ENCODE peak calls at places on chromosome 12, in six cellular contexts. N is Calu3, V is mesothelial cell of epicardium, G is fibroblast of lung, Z is progenitor cell of endocrine pancreas, Y is pancreas. X is an unnamed sample.

GRCh38 chr12:6226701-6227096 is 26.5 kb downstream of the CD9 start:
- DNase-seq in N (no peak), V (no peak), G (no peak), Z (no peak), Y (no peak), X (no peak)

GRCh38 chr12:101407438-101408345 is at the start of gene ARL1:
- DNase-seq in N (peak; percentile 91), V (peak; percentile 86), G (peak; percentile 92), Z (peak; percentile 67), Y (peak; percentile 83), X (peak; percentile 87)

GRCh38 chr12:17540921-17541320 is 549.1 kb downstream of the RERGL start:
- DNase-seq in N (no peak), V (no peak), G (no peak), Z (no peak), Y (no peak), X (no peak)

GRCh38 chr12:108677381-108677780 is 43.7 kb upstream of the SELPLG start:
- DNase-seq in N (no peak), V (no peak), G (no peak), Z (no peak), Y (no peak), X (no peak)

GRCh38 chr12:6949063-6949594 is 2.0 kb upstream of the PTPN6 start:
- DNase-seq in N (no peak), V (no peak), G (no peak), Z (no peak), Y (no peak), X (no peak)

GRCh38 chr12:126747530-126748149 is 1519.3 kb upstream of the TMEM132C start:
- DNase-seq in N (peak; percentile 78), V (peak; percentile 71), G (no peak), Z (peak; percentile 51), Y (peak; percentile 19), X (peak; percentile 67)

GRCh38 chr12:74626397-74626796 is 88.8 kb downstream of the ATXN7L3B start:
- DNase-seq in N (no peak), V (no peak), G (no peak), Z (no peak), Y (no peak), X (no peak)

GRCh38 chr12:12399906-12400305 is 43.0 kb downstream of the BORCS5 start:
- DNase-seq in N (no peak), V (no peak), G (no peak), Z (no peak), Y (no peak), X (no peak)

GRCh38 chr12:120199595-120200306 is 1.2 kb downstream of the RPLP0 start:
- DNase-seq in N (peak; percentile 30), V (no peak), G (peak; percentile 98), Z (no peak), Y (no peak), X (no peak)

GRCh38 chr12:67377021-67377420 is 107.9 kb downstream of the CAND1 start:
- DNase-seq in N (no peak), V (no peak), G (no peak), Z (no peak), Y (no peak), X (no peak)

GRCh38 chr12:93776581-93777018 is 99.4 kb downstream of the CRADD start:
- DNase-seq in N (no peak), V (no peak), G (peak; percentile 92), Z (no peak), Y (no peak), X (no peak)

GRCh38 chr12:64273527-64274403 is 51.7 kb upstream of the KICS2 start:
- DNase-seq in N (peak; percentile 44), V (no peak), G (no peak), Z (no peak), Y (no peak), X (peak; percentile 22)

GRCh38 chr12:77343291-77343690 is 277.9 kb upstream of the E2F7 start:
- DNase-seq in N (no peak), V (no peak), G (peak; percentile 39), Z (no peak), Y (no peak), X (no peak)

GRCh38 chr12:93317227-93317626 is 60.5 kb upstream of the NUDT4 start:
- DNase-seq in N (peak; percentile 14), V (no peak), G (no peak), Z (no peak), Y (no peak), X (no peak)

GRCh38 chr12:40154381-40154780 is 48.5 kb upstream of the SLC2A13 start:
- DNase-seq in N (no peak), V (no peak), G (no peak), Z (no peak), Y (no peak), X (no peak)

GRCh38 chr12:75981773-75982564 is 49.6 kb downstream of the PHLDA1 start:
- DNase-seq in N (peak; percentile 47), V (no peak), G (peak; percentile 82), Z (no peak), Y (no peak), X (no peak)

GRCh38 chr12:6069452-6070093 is 54.9 kb downstream of the VWF start:
- DNase-seq in N (no peak), V (no peak), G (peak; percentile 87), Z (no peak), Y (no peak), X (no peak)

GRCh38 chr12:94080684-94081009 is 67.7 kb upstream of the PLXNC1 start:
- DNase-seq in N (no peak), V (no peak), G (no peak), Z (no peak), Y (no peak), X (no peak)

GRCh38 chr12:94676011-94676709 is 25.8 kb upstream of the TMCC3 start:
- DNase-seq in N (no peak), V (no peak), G (no peak), Z (no peak), Y (no peak), X (no peak)

DNA sequence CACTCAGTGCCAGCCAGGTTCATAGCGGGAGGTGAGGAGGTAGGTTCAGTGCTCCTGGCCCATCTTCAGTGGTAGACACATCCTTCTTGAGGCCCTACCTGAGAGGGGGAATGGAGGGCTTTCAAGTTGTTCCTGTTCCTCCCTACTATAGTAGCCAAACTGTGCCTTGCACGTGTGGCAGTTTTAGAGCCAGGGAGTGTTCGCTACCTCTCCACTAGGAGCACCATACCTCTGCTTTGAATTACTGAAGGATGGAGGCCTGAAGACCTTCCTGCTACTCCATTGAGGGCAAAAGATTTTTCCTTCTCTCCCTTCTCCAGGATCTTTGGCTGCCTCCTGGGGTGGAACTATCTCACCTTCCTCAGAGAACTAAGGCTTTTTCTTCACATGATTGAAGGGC is 5.9 kb upstream of the ALG10 start:
- DNase-seq in N (no peak), V (no peak), G (no peak), Z (no peak), Y (no peak), X (no peak)
- TF ChIP-seq CTCF in N (no peak), V (no peak), G (no peak), Z (peak; percentile 23), Y (no peak), X (no peak)

GRCh38 chr12:52359511-52360103 is 7.7 kb downstream of the KRT85 start:
- DNase-seq in N (no peak), V (no peak), G (no peak), Z (no peak), Y (no peak), X (no peak)
- TF ChIP-seq CTCF in N (no peak), V (no peak), G (no peak), Z (no peak), Y (no peak), X (no peak)

GRCh38 chr12:1332327-1332726 is 262.1 kb downstream of the FBXL14 start:
- DNase-seq in N (peak; percentile 83), V (peak; percentile 49), G (no peak), Z (no peak), Y (peak; percentile 40), X (no peak)
- TF ChIP-seq CTCF in N (no peak), V (no peak), G (no peak), Z (no peak), Y (no peak), X (no peak)

DNA sequence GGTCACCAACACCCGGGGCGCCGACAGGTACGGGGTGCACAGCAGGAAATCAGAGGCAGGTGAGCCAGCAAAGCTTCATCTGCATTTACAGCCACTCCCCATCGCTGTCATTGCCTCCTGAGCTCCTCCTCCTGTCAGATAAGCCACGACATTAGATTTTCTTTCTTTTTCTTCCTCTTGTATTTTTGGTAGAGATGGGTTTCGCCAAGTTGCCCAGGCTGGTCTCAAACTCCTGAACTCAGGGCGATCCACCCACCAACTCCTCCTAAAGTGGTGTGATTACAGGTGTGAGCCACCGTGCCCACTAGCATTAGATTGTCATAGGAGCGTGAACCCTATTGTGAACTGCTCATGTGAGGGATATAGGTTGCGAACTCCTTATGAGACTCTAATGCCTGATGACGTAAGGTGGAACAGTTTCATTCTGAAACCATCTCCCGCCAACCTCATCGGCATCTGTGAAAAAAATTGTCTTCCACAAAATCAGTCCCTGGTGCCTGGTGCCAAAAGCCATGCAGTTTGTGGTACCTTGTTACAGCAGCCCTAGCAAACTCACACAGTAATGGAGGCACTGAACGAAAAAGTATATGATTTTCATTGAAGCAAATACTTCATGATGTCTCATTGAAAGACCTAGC is 1.5 kb downstream of the STYK1 start:
- DNase-seq in N (peak; percentile 49), V (no peak), G (no peak), Z (no peak), Y (no peak), X (no peak)
- TF ChIP-seq CTCF in N (no peak), V (no peak), G (no peak), Z (no peak), Y (no peak), X (no peak)

DNA sequence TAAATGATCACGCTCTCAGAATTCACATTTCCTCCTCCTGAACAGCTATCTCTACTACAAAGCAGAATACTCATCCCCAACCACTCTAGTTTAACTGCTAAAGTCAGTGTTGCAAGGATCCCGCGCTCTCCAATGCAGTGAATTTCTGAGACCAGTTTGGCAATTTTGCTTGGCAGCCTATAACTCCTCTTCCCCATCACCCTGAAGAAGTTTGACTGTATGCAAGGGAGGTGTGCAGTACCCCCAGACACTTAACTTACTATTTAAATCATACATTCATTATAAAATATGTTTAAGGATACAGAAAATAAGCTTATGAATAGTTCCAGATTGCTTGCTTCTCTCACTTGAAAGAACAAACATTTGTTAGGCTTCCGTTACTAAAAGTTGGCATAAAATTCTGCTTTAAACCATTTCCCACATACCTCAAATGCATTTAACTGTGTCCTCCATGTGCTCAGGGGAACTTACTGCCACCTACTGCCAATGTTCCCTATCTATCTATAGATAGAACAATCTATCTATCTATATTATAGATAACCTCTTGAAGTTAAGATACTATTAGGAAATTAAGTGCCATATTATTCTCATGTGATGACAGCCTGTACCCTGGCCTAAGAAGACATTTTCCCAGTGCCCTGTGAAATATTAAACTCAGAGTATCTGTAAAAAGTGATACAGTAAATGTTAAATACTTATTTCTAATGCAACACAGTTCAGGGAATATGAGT is 2.4 kb downstream of the LGR5 start:
- DNase-seq in N (no peak), V (no peak), G (no peak), Z (no peak), Y (no peak), X (no peak)
- TF ChIP-seq CTCF in N (no peak), V (no peak), G (no peak), Z (no peak), Y (no peak), X (no peak)

GRCh38 chr12:31405021-31405420 is 79.1 kb upstream of the SINHCAF start:
- DNase-seq in N (no peak), V (no peak), G (no peak), Z (no peak), Y (no peak), X (no peak)
- TF ChIP-seq CTCF in N (no peak), V (no peak), G (no peak), Z (no peak), Y (no peak), X (no peak)

GRCh38 chr12:121804417-121805111 is 755 bp downstream of the SETD1B start:
- DNase-seq in N (no peak), V (no peak), G (no peak), Z (no peak), Y (no peak), X (peak; percentile 46)
- TF ChIP-seq CTCF in N (no peak), V (no peak), G (no peak), Z (no peak), Y (no peak), X (no peak)